ENCODE peak calls at places on chromosomes 5 and 9, in four cellular contexts. C, W, S and T are unnamed samples.

GRCh38 chr9:75063556-75064305 is 24.2 kb downstream of the NMRK1 start:
- DNase-seq in C (peak; percentile 71), S (no peak), W (no peak), T (no peak)

GRCh38 chr5:1502046-1502736 is 21.6 kb downstream of the LPCAT1 start:
- DNase-seq in C (no peak), W (no peak), S (no peak), T (no peak)

GRCh38 chr5:149113669-149114068 is 27.6 kb upstream of the ABLIM3 start:
- DNase-seq in C (peak; percentile 77), W (no peak), S (no peak), T (no peak)

GRCh38 chr5:156920042-156920860 is 42.8 kb downstream of the TIMD4 start:
- DNase-seq in W (no peak), C (peak; percentile 11), S (peak; percentile 6), T (no peak)

GRCh38 chr5:16606628-16607027 is 10.2 kb downstream of the RETREG1 start:
- DNase-seq in C (no peak), W (no peak), S (no peak), T (no peak)

GRCh38 chr5:134113908-134114875 is at the start of gene TCF7:
- DNase-seq in C (peak; percentile 96), W (peak; percentile 73), S (peak; percentile 95), T (peak; percentile 100)

GRCh38 chr5:133818031-133818431 is 150.4 kb downstream of the C5orf15 start:
- DNase-seq in S (peak; percentile 27), C (peak; percentile 42), W (no peak), T (no peak)

GRCh38 chr5:123754167-123754840 is 242.3 kb downstream of the CSNK1G3 start:
- DNase-seq in W (no peak), C (peak; percentile 64), S (no peak), T (no peak)

GRCh38 chr5:134092875-134093274 is 21.6 kb upstream of the TCF7 start:
- DNase-seq in W (peak; percentile 70), S (no peak), C (no peak), T (no peak)

GRCh38 chr5:142313275-142313674 is 11.5 kb downstream of the SPRY4 start:
- DNase-seq in S (no peak), W (no peak), C (no peak), T (no peak)

GRCh38 chr9:15332939-15333338 is 25.9 kb upstream of the TTC39B start:
- DNase-seq in S (no peak), W (no peak), C (no peak), T (peak; percentile 55)

GRCh38 chr5:61435368-61435767 is 103.3 kb downstream of the ZSWIM6 start:
- DNase-seq in C (no peak), W (no peak), S (no peak), T (no peak)

GRCh38 chr9:92294297-92294676 is 790 bp upstream of the IARS1 start:
- DNase-seq in W (peak; percentile 10), C (peak; percentile 68), S (peak; percentile 25), T (no peak)

GRCh38 chr5:116145416-116145815 is 60.6 kb downstream of the COMMD10 start:
- DNase-seq in W (no peak), S (no peak), C (no peak), T (no peak)

GRCh38 chr5:99543841-99544240 is 615.0 kb upstream of the CHD1 start:
- DNase-seq in C (peak; percentile 6), W (no peak), S (no peak), T (no peak)

GRCh38 chr9:36970007-36970888 is 63.8 kb downstream of the PAX5 start:
- DNase-seq in W (peak; percentile 39), C (peak; percentile 40), S (no peak), T (peak; percentile 56)

GRCh38 chr5:179731791-179732411 is 721 bp upstream of the MAML1 start:
- DNase-seq in W (peak; percentile 48), C (peak; percentile 94), S (no peak), T (peak; percentile 88)

GRCh38 chr5:132251220-132251725 is 6.2 kb upstream of the PDLIM4 start:
- DNase-seq in W (no peak), C (peak; percentile 31), S (no peak), T (peak; percentile 94)

GRCh38 chr9:124808246-124808956 is 31.5 kb downstream of the OLFML2A start:
- DNase-seq in C (no peak), W (no peak), S (no peak), T (no peak)

GRCh38 chr5:65742565-65743231 is 20.7 kb downstream of the NLN start:
- DNase-seq in W (peak; percentile 12), C (peak; percentile 92), S (peak; percentile 48), T (peak; percentile 73)

GRCh38 chr5:95647331-95647659 is 718 bp downstream of the RFESD start:
- DNase-seq in C (no peak), S (no peak), W (no peak), T (no peak)

GRCh38 chr5:31688515-31689092 is 49.7 kb downstream of the PDZD2 start:
- DNase-seq in C (no peak), W (no peak), S (no peak), T (no peak)

GRCh38 chr5:31698667-31699066 is 59.7 kb downstream of the PDZD2 start:
- DNase-seq in S (no peak), W (peak; percentile 37), C (no peak), T (no peak)

DNA sequence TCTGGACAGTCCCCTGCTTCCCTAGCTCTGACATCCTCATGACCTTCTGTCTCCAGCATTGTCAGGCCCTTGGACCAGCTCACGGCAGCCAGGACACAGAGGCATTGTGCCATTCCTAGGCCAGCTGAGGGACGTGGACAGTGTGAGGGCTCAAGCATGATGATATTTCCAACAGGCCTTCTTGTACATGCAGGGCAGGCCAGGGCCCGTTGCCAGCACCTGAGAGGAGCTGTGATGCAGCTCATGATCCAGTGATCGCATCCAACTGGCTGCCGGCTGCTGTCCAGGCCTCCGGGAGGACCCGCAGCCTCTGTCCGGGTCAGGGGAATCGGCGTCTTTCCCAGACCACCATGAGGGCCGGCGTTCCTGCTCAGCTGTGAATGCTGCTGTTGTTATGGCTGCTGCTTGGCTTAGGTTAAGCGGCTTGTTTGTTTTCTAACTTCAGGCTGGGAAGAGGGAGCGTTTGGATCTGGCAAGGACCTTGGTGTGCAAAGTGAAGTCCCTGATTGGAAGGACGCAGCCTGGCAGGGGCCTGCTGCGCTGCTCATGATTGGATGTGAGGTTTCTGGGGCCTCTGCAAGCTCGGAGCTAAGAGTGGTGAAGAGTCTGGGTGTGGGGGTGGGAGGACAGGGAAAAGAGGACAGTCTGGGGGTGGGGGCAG is 53.8 kb downstream of the PDZD2 start:
- DNase-seq in S (no peak), C (no peak), W (no peak), T (peak; percentile 80)
- H3K27ac ChIP-seq in S (no peak overlapping the region), C (no peak overlapping the region), W (no peak overlapping the region), T (no peak overlapping the region)

GRCh38 chr5:103847060-103847459 is 284.5 kb upstream of the NUDT12 start:
- DNase-seq in C (no peak), W (no peak), S (no peak), T (no peak)

GRCh38 chr5:103849934-103850333 is 287.3 kb upstream of the NUDT12 start:
- DNase-seq in S (no peak), W (peak; percentile 24), C (peak; percentile 25), T (no peak)
- H3K4me2 ChIP-seq in S (no peak overlapping the region), W (no peak overlapping the region), C (no peak overlapping the region), T (peak overlapping the region; percentile 64)

GRCh38 chr5:138339086-138339456 is 1.0 kb downstream of the FAM53C start:
- DNase-seq in C (peak; percentile 57), W (peak; percentile 33), S (peak; percentile 62), T (peak; percentile 86)
- H3K27ac ChIP-seq in C (peak overlapping the region; percentile 92), W (no peak overlapping the region), S (peak overlapping the region; percentile 100), T (peak overlapping the region; percentile 68)

GRCh38 chr9:132233138-132233537 is 71.3 kb downstream of the NTNG2 start:
- DNase-seq in W (no peak), C (no peak), S (no peak), T (peak; percentile 67)

GRCh38 chr9:132234501-132235045 is 72.7 kb downstream of the NTNG2 start:
- DNase-seq in C (peak; percentile 30), W (no peak), S (peak; percentile 61), T (peak; percentile 80)

GRCh38 chr9:132228062-132228461 is 66.2 kb downstream of the NTNG2 start:
- DNase-seq in W (no peak), C (no peak), S (no peak), T (peak; percentile 69)

GRCh38 chr9:132232522-132232921 is 70.7 kb downstream of the NTNG2 start:
- DNase-seq in C (no peak), W (no peak), S (no peak), T (peak; percentile 54)

GRCh38 chr9:132231019-132231701 is 69.3 kb downstream of the NTNG2 start:
- DNase-seq in C (no peak), S (no peak), W (no peak), T (peak; percentile 55)
- H3K4me2 ChIP-seq in C (no peak overlapping the region), S (no peak overlapping the region), W (no peak overlapping the region), T (no peak overlapping the region)

GRCh38 chr9:95491543-95492330 is 25.0 kb downstream of the PTCH1 start:
- DNase-seq in S (no peak), W (no peak), C (no peak), T (peak; percentile 13)
- H3K27ac ChIP-seq in S (no peak overlapping the region), W (no peak overlapping the region), C (no peak overlapping the region), T (no peak overlapping the region)

GRCh38 chr5:56769875-56770604 is 45.3 kb upstream of the MAP3K1 start:
- DNase-seq in W (no peak), C (no peak), S (no peak), T (no peak)
- H3K4me2 ChIP-seq in W (no peak overlapping the region), C (no peak overlapping the region), S (no peak overlapping the region), T (no peak overlapping the region)